ENCODE peak calls at places on chromosome 13, in four cellular contexts. J is lower lobe of right lung, M is cardiac muscle cell, P is ascending aorta. N is an unnamed sample. For H3K27me3 and H3K4me1, the result is how much of the 10 kb centered on the place peaks cover.

GRCh38 chr13:78601124-78601885 is 2.0 kb downstream of the POU4F1 start:
- DNase-seq in P (no peak), J (no peak), M (no peak), N (no peak)

GRCh38 chr13:52353116-52353718 is 52.8 kb downstream of the THSD1 start:
- DNase-seq in P (no peak), J (no peak), M (no peak), N (no peak)

GRCh38 chr13:80428344-80429096 is 87.6 kb upstream of the SPRY2 start:
- DNase-seq in P (no peak), J (no peak), M (no peak), N (no peak)

GRCh38 chr13:97254809-97255208 is 32.7 kb downstream of the MBNL2 start:
- DNase-seq in J (no peak), P (no peak), M (no peak), N (no peak)

GRCh38 chr13:97327521-97328221 is 105.5 kb downstream of the MBNL2 start:
- DNase-seq in M (no peak), J (no peak), P (no peak), N (no peak)

GRCh38 chr13:64075543-64076271 is 2660.1 kb upstream of the PCDH20 start:
- DNase-seq in P (no peak), J (no peak), M (no peak), N (no peak)

GRCh38 chr13:97257800-97258799 is 36.0 kb downstream of the MBNL2 start:
- DNase-seq in M (no peak), P (peak), J (no peak), N (peak)

GRCh38 chr13:24119593-24120508 is 40.7 kb upstream of the SPATA13 start:
- DNase-seq in P (no peak), J (no peak), M (peak), N (no peak)

GRCh38 chr13:85520445-85520844 is 278.8 kb downstream of the SLITRK6 start:
- DNase-seq in J (no peak), P (no peak), M (no peak), N (no peak)

GRCh38 chr13:85816413-85816812 is 17.2 kb upstream of the SLITRK6 start:
- DNase-seq in M (no peak), P (no peak), J (no peak), N (no peak)

GRCh38 chr13:109985871-109986270 is 199.5 kb upstream of the IRS2 start:
- DNase-seq in P (no peak), J (no peak), M (no peak), N (no peak)

GRCh38 chr13:38636106-38636505 is 50.8 kb upstream of the FREM2 start:
- DNase-seq in M (no peak), J (no peak), P (no peak), N (no peak)

GRCh38 chr13:56189439-56189838 is 951.3 kb upstream of the PRR20A start:
- DNase-seq in P (no peak), J (no peak), M (no peak), N (no peak)

GRCh38 chr13:70747305-70747704 is 639.1 kb upstream of the KLHL1 start:
- DNase-seq in M (no peak), P (no peak), J (no peak), N (no peak)

GRCh38 chr13:33018886-33019285 is 2.7 kb downstream of the KL start:
- DNase-seq in P (no peak), M (no peak), J (no peak), N (no peak)
- H3K27me3 ChIP-seq in P (under half), M (half or more), J (under half), N (under half)

GRCh38 chr13:99074693-99075092 is 96.8 kb upstream of the DOCK9 start:
- DNase-seq in M (no peak), P (no peak), J (no peak), N (no peak)

GRCh38 chr13:99071211-99071610 is 93.3 kb upstream of the DOCK9 start:
- DNase-seq in J (no peak), P (no peak), M (no peak), N (no peak)

GRCh38 chr13:99072356-99072755 is 94.5 kb upstream of the DOCK9 start:
- DNase-seq in J (no peak), P (no peak), M (no peak), N (no peak)

GRCh38 chr13:99071666-99072065 is 93.8 kb upstream of the DOCK9 start:
- DNase-seq in M (no peak), J (no peak), P (no peak), N (no peak)

DNA sequence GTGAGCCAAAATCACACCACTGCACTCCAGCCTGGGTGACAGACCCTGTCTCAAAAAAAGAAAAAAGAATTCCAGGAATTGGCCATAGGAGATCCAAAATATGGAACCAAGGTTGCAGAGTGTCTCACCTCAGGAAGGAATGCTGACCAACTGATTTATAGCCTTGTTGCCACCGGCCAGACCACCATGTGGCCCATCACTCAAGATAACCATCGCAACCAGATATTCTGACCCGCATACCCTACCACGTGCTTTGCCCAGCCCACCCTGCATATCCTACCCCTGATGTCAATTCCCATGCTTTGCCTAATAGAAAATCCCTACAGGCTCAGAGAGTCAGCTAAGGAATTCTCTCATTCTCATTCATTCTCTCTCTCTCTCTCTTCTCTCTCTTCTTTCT is 95.1 kb upstream of the DOCK9 start:
- DNase-seq in P (no peak), M (no peak), J (no peak), N (no peak)
- H3K4me1 ChIP-seq in P (under half), M (under half), J (under half), N (under half)

GRCh38 chr13:111120913-111121312 is 5.8 kb downstream of the ARHGEF7 start:
- DNase-seq in M (no peak), P (no peak), J (no peak), N (no peak)

GRCh38 chr13:111118898-111119607 is 3.9 kb downstream of the ARHGEF7 start:
- DNase-seq in P (no peak), J (no peak), M (no peak), N (no peak)

GRCh38 chr13:111119966-111120365 is 4.9 kb downstream of the ARHGEF7 start:
- DNase-seq in J (no peak), P (no peak), M (no peak), N (no peak)

GRCh38 chr13:111121421-111121820 is 6.3 kb downstream of the ARHGEF7 start:
- DNase-seq in P (no peak), J (no peak), M (no peak), N (no peak)

DNA sequence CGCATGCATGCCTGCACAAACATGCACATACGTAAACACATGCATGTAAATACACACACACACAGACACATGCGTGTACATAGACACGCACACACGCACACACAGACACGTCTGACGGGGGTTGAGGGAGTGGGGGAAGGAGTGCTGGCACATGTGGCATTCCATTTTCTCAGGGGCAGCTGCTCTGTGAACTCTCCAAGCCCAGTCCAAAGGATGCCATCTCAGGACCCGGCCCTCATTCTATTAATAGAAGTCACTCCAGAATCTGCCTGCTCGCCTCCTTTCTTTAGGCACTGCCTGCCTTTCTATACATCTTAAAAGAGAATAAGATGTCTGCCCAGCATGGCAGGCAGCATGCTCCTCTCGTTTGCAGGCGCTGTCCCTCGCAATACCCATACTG is 5.3 kb downstream of the ARHGEF7 start:
- DNase-seq in P (no peak), J (no peak), M (peak), N (no peak)
- H3K27me3 ChIP-seq in P (under half), J (under half), M (under half), N (under half)

DNA sequence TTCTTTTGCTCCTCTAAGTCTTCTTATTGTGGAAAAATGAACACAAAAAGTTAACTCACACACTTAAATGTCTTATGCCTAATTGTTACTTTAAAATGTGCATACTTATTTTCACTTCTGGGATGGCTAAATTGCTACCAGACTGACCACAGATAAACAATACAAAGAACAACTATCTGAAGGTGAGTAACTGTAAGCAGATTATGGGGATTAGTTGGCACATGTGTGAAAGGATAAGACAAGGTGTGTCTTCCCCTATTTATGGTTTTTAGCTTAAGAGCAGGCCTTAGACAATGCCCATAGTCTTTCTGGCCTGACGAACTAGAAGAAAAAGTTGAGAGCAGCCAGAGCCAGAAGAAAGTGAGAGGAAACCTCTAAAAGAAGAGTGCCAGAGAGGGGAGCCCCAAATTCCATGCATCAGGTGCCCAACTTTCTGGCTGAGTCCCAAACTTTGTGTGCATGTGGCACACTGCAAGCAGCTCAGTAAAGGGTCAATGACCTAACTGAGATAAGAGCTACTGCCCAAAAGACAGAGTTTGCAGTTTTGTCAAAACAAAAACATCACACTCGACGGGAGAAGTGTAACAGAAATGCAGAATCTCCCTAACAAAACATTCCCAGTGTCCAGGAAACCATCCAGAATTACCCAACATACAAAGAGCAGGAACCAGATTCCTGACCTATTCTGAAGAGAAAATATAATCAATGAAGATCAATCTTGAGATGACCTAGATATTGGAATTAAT is 375.4 kb downstream of the KCNRG start:
- DNase-seq in P (no peak), J (no peak), M (no peak), N (no peak)
- H3K4me1 ChIP-seq in P (under half), J (under half), M (under half), N (under half)

DNA sequence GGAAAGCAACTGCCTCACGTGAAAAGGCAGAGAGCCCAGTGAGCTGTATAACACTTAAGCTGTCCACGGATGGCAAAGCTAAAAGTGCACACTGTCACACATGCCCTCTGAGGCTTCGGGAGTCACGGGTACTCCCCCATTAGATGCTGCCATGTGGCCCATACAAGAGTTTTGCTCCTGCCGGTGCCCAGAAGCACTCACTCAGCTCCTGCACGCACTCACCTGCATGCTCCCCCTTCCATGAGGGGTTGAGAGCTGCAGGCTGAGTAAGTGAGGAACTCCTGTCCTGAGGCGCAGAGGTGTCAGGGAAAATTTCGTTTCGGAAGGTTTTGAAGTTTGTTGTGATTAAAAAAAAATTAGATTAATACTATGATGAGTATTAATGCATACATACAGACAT is 939.2 kb upstream of the ATXN8OS start:
- DNase-seq in P (no peak), J (no peak), M (no peak), N (no peak)
- H3K27me3 ChIP-seq in P (under half), J (under half), M (under half), N (under half)

DNA sequence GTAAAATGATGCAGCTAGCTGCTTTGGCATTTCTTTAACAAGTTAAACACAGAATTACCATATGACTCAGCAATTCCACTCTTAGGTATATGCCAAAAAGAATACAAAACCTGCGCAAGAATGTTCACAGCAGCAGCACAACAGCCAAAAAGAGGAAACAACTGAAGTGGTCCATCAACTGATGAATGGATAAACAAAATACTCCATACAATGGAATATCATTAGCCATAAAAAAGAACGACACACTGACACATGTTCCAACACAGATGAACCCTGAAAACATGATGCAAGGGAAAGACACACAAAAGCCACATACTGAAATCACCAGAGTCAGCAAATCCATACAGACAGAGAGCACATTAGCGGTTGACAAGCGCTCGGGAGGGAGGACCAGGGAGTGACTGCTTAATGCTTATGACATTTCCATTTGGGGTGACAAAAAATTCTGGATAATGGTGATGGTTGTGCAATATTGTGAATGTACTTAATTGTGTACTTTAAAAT is 3.0 kb downstream of the PCID2 start:
- DNase-seq in J (no peak), P (no peak), M (no peak), N (no peak)
- H3K4me1 ChIP-seq in J (under half), P (under half), M (under half), N (under half)

GRCh38 chr13:20140487-20140886 is 20.4 kb downstream of the GJA3 start:
- DNase-seq in M (no peak), J (no peak), P (no peak), N (no peak)
- H3K27me3 ChIP-seq in M (under half), J (half or more), P (under half), N (under half)

DNA sequence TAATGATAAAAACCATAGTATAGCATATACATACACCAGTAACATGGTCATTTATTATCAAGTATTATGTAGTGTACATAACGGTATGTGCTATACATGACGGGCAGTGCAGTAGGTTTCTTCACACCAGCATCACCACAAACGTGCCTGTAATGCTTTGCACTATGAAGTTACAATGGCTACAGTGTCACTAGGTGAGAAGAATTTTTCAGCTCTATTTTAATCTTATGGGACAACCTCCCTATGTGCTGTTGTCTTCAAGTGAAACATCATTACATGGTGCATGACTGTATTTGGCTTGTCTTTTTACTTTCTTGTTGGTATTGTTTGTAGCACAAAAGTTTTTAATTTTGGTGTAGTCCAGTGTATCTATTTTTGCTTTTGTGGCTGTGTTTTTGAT is 18.7 kb downstream of the CDK8 start:
- DNase-seq in P (no peak), J (no peak), M (no peak), N (no peak)
- H3K4me1 ChIP-seq in P (under half), J (under half), M (under half), N (under half)